ENCODE peak calls at places on chromosomes 4 and X, in four cellular contexts. A is fibroblast of lung, E is cardiac muscle cell, G is PC-3. P is an unnamed sample. For H3K36me3, the result is how much of the 10 kb centered on the place peaks cover.

GRCh38 chr4:138494931-138495330 is 252.8 kb upstream of the SLC7A11 start:
- DNase-seq in A (peak), E (peak), G (peak), P (peak)

GRCh38 chr4:36064147-36064546 is 180.2 kb downstream of the ARAP2 start:
- DNase-seq in G (peak), E (no peak), A (peak), P (no peak)

GRCh38 chr4:113278324-113278934 is 229.0 kb downstream of the ANK2 start:
- DNase-seq in G (peak), A (peak), E (peak), P (peak)

GRCh38 chr4:47855350-47855749 is 17.5 kb upstream of the CORIN start:
- DNase-seq in G (no peak), A (peak), E (no peak), P (no peak)

GRCh38 chr4:138609943-138610350 is 367.8 kb upstream of the SLC7A11 start:
- DNase-seq in E (no peak), A (peak), G (peak), P (peak)

GRCh38 chr4:123819362-123820035 is 422.9 kb downstream of the SPRY1 start:
- DNase-seq in G (peak), A (peak), E (no peak), P (no peak)

GRCh38 chr4:148090029-148090428 is 352.2 kb downstream of the NR3C2 start:
- DNase-seq in E (no peak), G (no peak), A (no peak), P (no peak)

GRCh38 chrX:7059214-7059838 is 88.2 kb upstream of the STS start:
- DNase-seq in E (no peak), A (no peak), G (no peak), P (no peak)

GRCh38 chrX:17923546-17923945 is 62.4 kb upstream of the RAI2 start:
- DNase-seq in A (no peak), G (peak), E (no peak), P (no peak)

GRCh38 chrX:427812-428725 is 41.4 kb upstream of the PPP2R3B start:
- DNase-seq in A (no peak), G (peak), E (peak), P (peak)

GRCh38 chr4:64713256-64713840 is 304.1 kb upstream of the TECRL start:
- DNase-seq in G (peak), A (peak), E (peak), P (peak)

GRCh38 chrX:40031861-40032422 is 65.8 kb downstream of the BCOR start:
- DNase-seq in A (no peak), G (peak), E (no peak), P (no peak)

GRCh38 chr4:91113130-91113706 is 986.0 kb downstream of the CCSER1 start:
- DNase-seq in A (peak), G (peak), E (peak), P (peak)

GRCh38 chr4:66769436-66769835 is 775.9 kb downstream of the CENPC start:
- DNase-seq in E (no peak), G (no peak), A (peak), P (no peak)

GRCh38 chrX:117996408-117996807 is 120.2 kb downstream of the KLHL13 start:
- DNase-seq in A (no peak), G (no peak), E (no peak), P (no peak)

GRCh38 chr4:139267301-139267700 is 12.7 kb downstream of the MGARP start:
- DNase-seq in A (no peak), E (no peak), G (peak), P (no peak)

GRCh38 chr4:82569727-82570126 is 7.9 kb upstream of the TMEM150C start:
- DNase-seq in E (no peak), A (no peak), G (no peak), P (no peak)

GRCh38 chrX:12887767-12888166 is 18.7 kb upstream of the TLR8 start:
- DNase-seq in G (no peak), A (no peak), E (no peak), P (no peak)

GRCh38 chr4:8472689-8473197 is 32.2 kb downstream of the TRMT44 start:
- DNase-seq in A (peak), E (no peak), G (peak), P (peak)

GRCh38 chrX:110417128-110417527 is 58.5 kb downstream of the RTL9 start:
- DNase-seq in E (no peak), G (no peak), A (no peak), P (no peak)

GRCh38 chrX:97931586-97931985 is 1047.9 kb downstream of the RPA4 start:
- DNase-seq in A (no peak), G (no peak), E (no peak), P (no peak)

GRCh38 chr4:13371050-13371449 is 113.1 kb downstream of the RAB28 start:
- DNase-seq in E (no peak), G (no peak), A (no peak), P (no peak)

GRCh38 chr4:26213317-26213716 is 107.5 kb upstream of the RBPJ start:
- DNase-seq in E (no peak), G (no peak), A (no peak), P (no peak)

GRCh38 chr4:160772668-160773067 is 1391.1 kb downstream of the FSTL5 start:
- DNase-seq in E (no peak), G (no peak), A (peak), P (peak)

GRCh38 chrX:24874604-24875247 is 141.0 kb downstream of the ARX start:
- DNase-seq in G (no peak), A (no peak), E (no peak), P (no peak)

GRCh38 chrX:24870143-24870542 is 145.6 kb downstream of the ARX start:
- DNase-seq in A (peak), E (no peak), G (peak), P (peak)
- H3K27ac ChIP-seq in A (no peak), E (no peak), G (no peak), P (no peak)

GRCh38 chr4:102580463-102580842 is 79.3 kb downstream of the NFKB1 start:
- DNase-seq in A (no peak), G (no peak), E (peak), P (no peak)
- H3K36me3 ChIP-seq in A (under half), G (under half), E (under half), P (under half)

DNA sequence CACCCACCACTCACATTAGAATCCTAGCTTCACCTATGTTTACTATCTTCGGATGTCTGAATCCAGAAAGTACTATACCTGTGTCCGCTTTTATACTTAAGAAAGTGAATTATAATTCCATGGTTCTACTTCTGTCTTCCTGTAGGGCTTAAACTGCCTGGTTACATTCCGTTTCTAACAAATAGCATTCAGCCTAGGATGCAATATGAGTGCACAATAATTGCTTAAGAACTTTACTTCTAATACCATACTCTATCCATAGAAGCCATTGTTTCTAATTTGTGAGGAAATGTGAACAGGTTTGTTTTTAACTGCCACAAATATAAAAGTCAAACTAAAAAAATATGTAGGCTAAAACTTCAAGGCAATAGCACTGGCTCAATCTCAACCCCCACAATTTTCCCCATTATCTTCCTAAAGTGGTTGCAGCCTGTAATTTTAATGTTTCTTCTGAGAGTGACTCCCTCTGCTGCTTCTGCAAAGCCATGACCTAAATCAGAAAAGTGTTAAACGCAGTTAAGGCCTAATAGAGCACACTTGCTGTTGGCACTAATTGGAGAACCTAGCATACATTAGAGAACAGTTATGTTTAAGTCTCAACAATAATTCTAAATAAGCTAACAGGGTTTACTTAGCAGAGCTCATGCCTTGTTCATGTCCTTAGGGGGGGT is 4.2 kb downstream of the UNC5C start:
- DNase-seq in A (no peak), G (no peak), E (peak), P (no peak)
- TF ChIP-seq CTCF in A (peak), G (peak), E (peak), P (peak)

GRCh38 chr4:42656736-42656985 is 244 bp downstream of the ATP8A1 start:
- DNase-seq in E (no peak), A (no peak), G (no peak), P (no peak)
- H3K27ac ChIP-seq in E (peak), A (no peak), G (no peak), P (no peak)

GRCh38 chr4:7061815-7062214 is 6.0 kb downstream of the GRPEL1 start:
- DNase-seq in G (no peak), A (no peak), E (no peak), P (no peak)

GRCh38 chr4:7062816-7063215 is 5.0 kb downstream of the GRPEL1 start:
- DNase-seq in A (no peak), G (no peak), E (no peak), P (no peak)

GRCh38 chr4:7059673-7060072 is 8.2 kb downstream of the GRPEL1 start:
- DNase-seq in E (no peak), A (no peak), G (no peak), P (no peak)

GRCh38 chr4:7058792-7059191 is 9.1 kb downstream of the GRPEL1 start:
- DNase-seq in G (no peak), A (no peak), E (no peak), P (no peak)

GRCh38 chr4:7060346-7061150 is 7.3 kb downstream of the GRPEL1 start:
- DNase-seq in G (no peak), A (no peak), E (no peak), P (no peak)
- H3K36me3 ChIP-seq in G (half or more), A (under half), E (under half), P (half or more)

DNA sequence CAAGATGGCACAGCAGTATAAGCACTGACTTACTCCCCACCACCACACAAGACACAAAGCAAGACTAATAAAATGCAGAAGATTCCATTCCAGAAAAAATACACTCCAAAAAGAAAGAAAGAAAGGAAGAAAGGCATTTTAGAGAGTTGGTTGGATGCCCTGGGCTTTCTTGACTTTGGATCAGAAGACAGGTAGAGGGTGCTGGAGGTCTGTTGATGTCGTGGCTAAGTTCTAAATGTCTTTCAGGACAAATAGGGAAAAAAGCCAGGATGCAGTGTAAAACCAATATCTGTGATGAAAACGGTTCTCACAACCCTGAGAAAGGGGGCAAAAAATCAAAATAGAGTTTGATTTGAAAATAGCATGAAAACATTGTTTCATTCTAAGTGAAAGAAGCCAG is 555.2 kb upstream of the PRKX start:
- DNase-seq in G (peak), E (no peak), A (no peak), P (no peak)
- TF ChIP-seq CTCF in G (peak), E (no peak), A (no peak), P (no peak)

P was measured in brain microvascular endothelial cell.